ENCODE peak calls at places on chromosomes 16 and 17, in nine cellular contexts. One of them, this sample, is unnamed.
A peak's percentile ranks its signal among the peaks of the same experiment; 100 is the strongest.

GRCh38 chr17:588519-588918 is 126.1 kb downstream of the VPS53 start:
- DNase-seq in endothelial cell of umbilical vein: no peak
- DNase-seq in GM12892: no peak
- DNase-seq in HCT116: no peak
- DNase-seq in sigmoid colon: no peak
- DNase-seq in HepG2: no peak
- DNase-seq in GM12891: no peak
- DNase-seq in transverse colon: no peak
- DNase-seq in spleen: no peak
- DNase-seq in this sample: no peak

GRCh38 chr16:2535644-2536021 is 2.2 kb upstream of the PDPK1 start:
- DNase-seq in HCT116: no peak
- DNase-seq in GM12892: no peak
- DNase-seq in spleen: peak; percentile 78
- DNase-seq in endothelial cell of umbilical vein: no peak
- DNase-seq in transverse colon: no peak
- DNase-seq in GM12891: no peak
- DNase-seq in HepG2: no peak
- DNase-seq in sigmoid colon: peak; percentile 85
- DNase-seq in this sample: no peak

GRCh38 chr17:69757794-69758430 is 317.1 kb upstream of the KCNJ16 start:
- DNase-seq in GM12891: no peak
- DNase-seq in transverse colon: no peak
- DNase-seq in sigmoid colon: no peak
- DNase-seq in HCT116: no peak
- DNase-seq in GM12892: no peak
- DNase-seq in endothelial cell of umbilical vein: no peak
- DNase-seq in HepG2: no peak
- DNase-seq in spleen: no peak
- DNase-seq in this sample: no peak

GRCh38 chr17:2094891-2095535 is 40.1 kb downstream of the HIC1 start:
- DNase-seq in spleen: peak; percentile 80
- DNase-seq in GM12892: no peak
- DNase-seq in sigmoid colon: peak; percentile 81
- DNase-seq in GM12891: no peak
- DNase-seq in transverse colon: peak; percentile 33
- DNase-seq in endothelial cell of umbilical vein: peak; percentile 78
- DNase-seq in HepG2: peak; percentile 92
- DNase-seq in HCT116: no peak
- DNase-seq in this sample: peak; percentile 67

GRCh38 chr16:11914759-11915643 is 755 bp downstream of the GSPT1 start:
- DNase-seq in spleen: peak; percentile 92
- DNase-seq in sigmoid colon: peak; percentile 70
- DNase-seq in GM12891: peak; percentile 45
- DNase-seq in transverse colon: peak; percentile 53
- DNase-seq in HCT116: no peak
- DNase-seq in HepG2: no peak
- DNase-seq in GM12892: peak; percentile 50
- DNase-seq in endothelial cell of umbilical vein: peak; percentile 11
- DNase-seq in this sample: no peak

GRCh38 chr17:80859004-80859941 is 132.4 kb upstream of the CHMP6 start:
- DNase-seq in endothelial cell of umbilical vein: peak; percentile 88
- DNase-seq in GM12891: no peak
- DNase-seq in HepG2: no peak
- DNase-seq in transverse colon: peak; percentile 61
- DNase-seq in spleen: peak; percentile 73
- DNase-seq in GM12892: no peak
- DNase-seq in HCT116: no peak
- DNase-seq in sigmoid colon: peak; percentile 94
- DNase-seq in this sample: no peak

GRCh38 chr17:63382826-63383225 is 63.3 kb downstream of the CYB561 start:
- DNase-seq in transverse colon: no peak
- DNase-seq in HCT116: no peak
- DNase-seq in sigmoid colon: no peak
- DNase-seq in GM12892: no peak
- DNase-seq in HepG2: no peak
- DNase-seq in endothelial cell of umbilical vein: no peak
- DNase-seq in GM12891: no peak
- DNase-seq in spleen: no peak
- DNase-seq in this sample: no peak

GRCh38 chr16:87342978-87343752 is 26.0 kb upstream of the C16orf95 start:
- DNase-seq in transverse colon: no peak
- DNase-seq in HCT116: no peak
- DNase-seq in GM12892: no peak
- DNase-seq in endothelial cell of umbilical vein: no peak
- DNase-seq in GM12891: no peak
- DNase-seq in sigmoid colon: no peak
- DNase-seq in HepG2: no peak
- DNase-seq in spleen: no peak
- DNase-seq in this sample: no peak

GRCh38 chr17:74677558-74678466 is 34.9 kb downstream of the CD300LF start:
- DNase-seq in GM12892: no peak
- DNase-seq in HepG2: no peak
- DNase-seq in sigmoid colon: no peak
- DNase-seq in transverse colon: no peak
- DNase-seq in HCT116: no peak
- DNase-seq in GM12891: no peak
- DNase-seq in spleen: peak; percentile 42
- DNase-seq in endothelial cell of umbilical vein: no peak
- DNase-seq in this sample: no peak

GRCh38 chr17:48554412-48555090 is 9.6 kb upstream of the HOXB2 start:
- DNase-seq in GM12891: no peak
- DNase-seq in HCT116: no peak
- DNase-seq in GM12892: no peak
- DNase-seq in endothelial cell of umbilical vein: no peak
- DNase-seq in HepG2: no peak
- DNase-seq in spleen: no peak
- DNase-seq in sigmoid colon: peak; percentile 71
- DNase-seq in transverse colon: no peak
- DNase-seq in this sample: no peak

GRCh38 chr16:959232-960040 is 11.3 kb downstream of the LMF1 start:
- DNase-seq in HepG2: no peak
- DNase-seq in sigmoid colon: no peak
- DNase-seq in endothelial cell of umbilical vein: no peak
- DNase-seq in HCT116: no peak
- DNase-seq in spleen: no peak
- DNase-seq in GM12892: no peak
- DNase-seq in GM12891: no peak
- DNase-seq in transverse colon: no peak
- DNase-seq in this sample: no peak
- TF ChIP-seq POLR2A in HepG2: no peak
- TF ChIP-seq POLR2A in sigmoid colon: no peak
- TF ChIP-seq POLR2A in endothelial cell of umbilical vein: no peak
- TF ChIP-seq POLR2A in HCT116: no peak
- TF ChIP-seq POLR2A in spleen: no peak
- TF ChIP-seq POLR2A in GM12892: no peak
- TF ChIP-seq POLR2A in GM12891: no peak
- TF ChIP-seq POLR2A in transverse colon: no peak
- TF ChIP-seq POLR2A in this sample: no peak

GRCh38 chr17:83125515-83126274 is 46.3 kb downstream of the METRNL start:
- DNase-seq in HCT116: no peak
- DNase-seq in GM12891: no peak
- DNase-seq in spleen: peak; percentile 72
- DNase-seq in sigmoid colon: peak; percentile 78
- DNase-seq in transverse colon: peak; percentile 61
- DNase-seq in HepG2: no peak
- DNase-seq in GM12892: no peak
- DNase-seq in endothelial cell of umbilical vein: no peak
- DNase-seq in this sample: peak; percentile 53
- TF ChIP-seq POLR2AphosphoS5 in HCT116: no peak
- TF ChIP-seq POLR2AphosphoS5 in GM12891: no peak
- TF ChIP-seq POLR2AphosphoS5 in spleen: no peak
- TF ChIP-seq POLR2AphosphoS5 in sigmoid colon: no peak
- TF ChIP-seq POLR2AphosphoS5 in transverse colon: no peak
- TF ChIP-seq POLR2AphosphoS5 in HepG2: no peak
- TF ChIP-seq POLR2AphosphoS5 in GM12892: no peak
- TF ChIP-seq POLR2AphosphoS5 in endothelial cell of umbilical vein: no peak
- TF ChIP-seq POLR2AphosphoS5 in this sample: no peak

DNA sequence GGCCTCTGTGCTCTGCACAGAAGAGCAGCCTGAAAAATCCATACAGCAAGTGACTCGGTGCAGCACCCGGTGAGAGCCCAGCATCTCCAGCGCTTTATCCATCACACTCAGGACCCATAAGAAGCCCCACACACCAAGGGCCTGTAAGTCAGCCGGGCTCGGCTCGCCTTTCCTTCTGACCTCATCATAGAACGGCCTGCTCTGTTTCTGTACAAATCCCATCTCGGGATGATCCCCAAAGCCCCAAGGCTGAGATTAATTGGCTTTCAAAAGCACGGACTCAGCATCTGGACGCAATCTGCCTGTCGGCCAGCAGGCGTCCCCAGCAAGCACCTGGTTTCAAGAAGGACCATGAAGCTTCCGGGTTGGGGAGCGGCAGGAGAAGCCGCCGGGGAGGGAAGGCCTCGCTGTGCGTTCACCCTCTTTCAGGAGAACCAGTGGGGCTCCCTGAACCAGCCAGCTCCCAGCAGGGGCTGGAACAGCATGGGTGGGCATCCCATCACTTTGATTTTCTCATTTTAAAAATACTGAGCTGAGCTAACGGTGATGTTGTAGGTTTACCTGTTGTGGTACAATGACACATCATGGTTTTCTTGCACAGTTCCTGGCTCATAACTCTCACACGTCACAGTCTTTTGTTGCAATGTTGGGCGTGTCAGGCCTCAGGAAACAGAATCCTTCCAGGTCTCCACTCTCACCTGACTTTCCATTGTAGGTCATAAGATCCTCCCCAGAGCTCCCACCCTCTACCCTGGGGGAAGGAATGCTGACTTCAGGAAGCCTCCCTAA is 6.7 kb downstream of the CCDC57 start:
- DNase-seq in spleen: peak; percentile 95
- DNase-seq in endothelial cell of umbilical vein: peak; percentile 77
- DNase-seq in transverse colon: peak; percentile 89
- DNase-seq in HCT116: peak; percentile 93
- DNase-seq in GM12892: peak; percentile 83
- DNase-seq in HepG2: peak; percentile 84
- DNase-seq in GM12891: peak; percentile 79
- DNase-seq in sigmoid colon: peak; percentile 93
- DNase-seq in this sample: peak; percentile 84
- TF ChIP-seq POLR2A in spleen: peak; percentile 69
- TF ChIP-seq POLR2A in endothelial cell of umbilical vein: peak; percentile 80
- TF ChIP-seq POLR2A in transverse colon: peak; percentile 87
- TF ChIP-seq POLR2A in HCT116: peak; percentile 80
- TF ChIP-seq POLR2A in GM12892: peak; percentile 89
- TF ChIP-seq POLR2A in HepG2: peak; percentile 66
- TF ChIP-seq POLR2A in GM12891: peak; percentile 95
- TF ChIP-seq POLR2A in sigmoid colon: peak; percentile 26
- TF ChIP-seq POLR2A in this sample: no peak

DNA sequence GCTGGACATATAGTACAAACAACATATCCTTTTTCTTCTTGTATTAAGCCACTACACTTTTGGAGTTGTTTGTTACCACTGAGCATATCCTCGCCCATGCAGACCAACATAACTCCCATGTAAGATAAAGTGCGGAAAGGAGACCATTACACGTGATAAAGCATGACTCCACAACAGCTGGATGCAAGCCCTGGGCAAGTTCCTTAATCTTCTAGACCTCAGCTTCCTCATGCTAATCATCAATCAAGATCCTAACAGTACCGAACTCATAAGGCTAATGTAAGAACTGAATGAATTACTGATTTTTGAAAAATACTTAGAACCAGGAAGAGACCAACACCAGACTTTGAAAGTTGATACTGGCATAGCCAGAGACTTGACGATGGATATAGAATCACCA is 47.0 kb upstream of the GSG1L start:
- DNase-seq in endothelial cell of umbilical vein: no peak
- DNase-seq in sigmoid colon: no peak
- DNase-seq in transverse colon: no peak
- DNase-seq in GM12892: no peak
- DNase-seq in HepG2: no peak
- DNase-seq in GM12891: no peak
- DNase-seq in spleen: peak; percentile 47
- DNase-seq in HCT116: no peak
- DNase-seq in this sample: no peak
- TF ChIP-seq POLR2AphosphoS5 in endothelial cell of umbilical vein: no peak
- TF ChIP-seq POLR2AphosphoS5 in sigmoid colon: no peak
- TF ChIP-seq POLR2AphosphoS5 in transverse colon: no peak
- TF ChIP-seq POLR2AphosphoS5 in GM12892: no peak
- TF ChIP-seq POLR2AphosphoS5 in HepG2: no peak
- TF ChIP-seq POLR2AphosphoS5 in GM12891: no peak
- TF ChIP-seq POLR2AphosphoS5 in spleen: no peak
- TF ChIP-seq POLR2AphosphoS5 in HCT116: no peak
- TF ChIP-seq POLR2AphosphoS5 in this sample: no peak